ENCODE peak calls at places on chromosomes 3 and 15, in nine cellular contexts. W is activated T-cell treated with anti-CD3 and anti-CD28 coated beads, Interleukin-2, amount 50 U/mL, for 24 hours; E is pons; M is AG04450; G is NCI-H187; D is kidney tubule cell; N is cerebellar cortex; Z is T1000; K is NCI-H2171 treated with DMSO at 0.1 percent for 48 hours. P is an unnamed sample.

GRCh38 chr15:57217716-57218598 is 158.3 kb upstream of the CGNL1 start:
- DNase-seq in E (peak), K (no peak), G (no peak), Z (no peak), N (no peak), W (no peak), M (no peak), D (no peak), P (no peak)

GRCh38 chr3:196793224-196793623 is 53.6 kb downstream of the PAK2 start:
- DNase-seq in K (no peak), M (peak), N (no peak), D (peak), G (no peak), E (no peak), Z (no peak), W (no peak), P (peak)

GRCh38 chr3:140432176-140432753 is 245.6 kb upstream of the TRIM42 start:
- DNase-seq in G (peak), E (peak), N (no peak), K (peak), W (no peak), Z (no peak), M (no peak), D (peak), P (no peak)

GRCh38 chr3:46406440-46406785 is 453 bp downstream of the CCR5AS start:
- DNase-seq in Z (no peak), W (no peak), M (no peak), D (no peak), K (no peak), E (peak), N (no peak), G (no peak), P (no peak)

GRCh38 chr3:64578384-64578783 is 109.4 kb downstream of the ADAMTS9 start:
- DNase-seq in K (no peak), N (no peak), M (no peak), W (no peak), E (no peak), Z (no peak), D (peak), G (no peak), P (no peak)

GRCh38 chr15:34119291-34119690 is 17.4 kb downstream of the PGBD4 start:
- DNase-seq in M (no peak), D (peak), N (no peak), Z (no peak), W (no peak), G (no peak), K (peak), E (no peak), P (peak)

GRCh38 chr15:47409601-47410000 is 307.7 kb upstream of the SEMA6D start:
- DNase-seq in W (no peak), N (no peak), K (no peak), G (no peak), E (no peak), D (no peak), M (no peak), Z (no peak), P (no peak)

GRCh38 chr3:143928541-143929255 is 42.9 kb upstream of the DIPK2A start:
- DNase-seq in N (no peak), Z (no peak), M (no peak), G (no peak), K (no peak), E (no peak), W (no peak), D (no peak), P (no peak)

GRCh38 chr3:190809351-190809750 is 53.1 kb downstream of the GMNC start:
- DNase-seq in E (no peak), D (no peak), W (no peak), M (no peak), G (no peak), Z (no peak), K (no peak), N (no peak), P (peak)

GRCh38 chr3:155418426-155418825 is 124.9 kb upstream of the STRIT1 start:
- DNase-seq in E (peak), Z (no peak), G (no peak), N (no peak), M (no peak), D (no peak), W (no peak), K (no peak), P (no peak)

GRCh38 chr3:62379206-62379834 is 6.0 kb upstream of the FEZF2 start:
- DNase-seq in M (no peak), D (no peak), N (no peak), Z (no peak), K (no peak), E (no peak), G (no peak), W (no peak), P (no peak)

GRCh38 chr3:123447749-123448502 is 964 bp downstream of the ADCY5 start:
- DNase-seq in W (peak), Z (no peak), K (peak), E (no peak), N (no peak), D (peak), G (no peak), M (no peak), P (no peak)

GRCh38 chr3:13145826-13146642 is 72.8 kb upstream of the IQSEC1 start:
- DNase-seq in N (no peak), D (no peak), K (no peak), M (no peak), G (no peak), E (no peak), W (no peak), Z (no peak), P (no peak)

GRCh38 chr3:21466491-21466890 is 284.5 kb downstream of the ZNF385D start:
- DNase-seq in E (no peak), G (no peak), M (no peak), D (peak), Z (no peak), W (no peak), N (no peak), K (no peak), P (no peak)

GRCh38 chr3:151770941-151771340 is 37.2 kb downstream of the AADACL2 start:
- DNase-seq in N (no peak), W (no peak), Z (no peak), M (no peak), K (no peak), D (no peak), E (no peak), G (no peak), P (peak)

GRCh38 chr3:14441240-14441919 is 39.0 kb downstream of the SLC6A6 start:
- DNase-seq in G (no peak), K (no peak), E (no peak), M (no peak), W (no peak), N (no peak), Z (peak), D (peak), P (no peak)

GRCh38 chr3:139935866-139936817 is 1.2 kb downstream of the CLSTN2 start:
- DNase-seq in W (no peak), G (peak), K (peak), D (peak), M (no peak), Z (no peak), N (no peak), E (no peak), P (no peak)

GRCh38 chr15:62895905-62896316 is 146.6 kb upstream of the TPM1 start:
- DNase-seq in Z (no peak), E (no peak), N (no peak), K (no peak), W (no peak), G (no peak), M (peak), D (peak), P (peak)

GRCh38 chr15:60155661-60156060 is 151.6 kb downstream of the FOXB1 start:
- DNase-seq in D (peak), K (no peak), N (no peak), W (no peak), E (no peak), M (no peak), G (no peak), Z (no peak), P (peak)

GRCh38 chr3:90026406-90026805 is 919.0 kb downstream of the EPHA3 start:
- DNase-seq in D (no peak), N (no peak), G (no peak), W (no peak), M (no peak), K (no peak), Z (no peak), E (no peak), P (no peak)